ENCODE peak calls at places on chromosome 22, in five cellular contexts. One of them, this sample, is unnamed.

GRCh38 chr22:21726650-21727049 is 8.9 kb downstream of the YPEL1 start:
- DNase-seq in HCT116: peak
- DNase-seq in neural progenitor cell: peak
- DNase-seq in GM23338: peak
- DNase-seq in hepatocyte: peak
- DNase-seq in this sample: peak

GRCh38 chr22:32079110-32080089 is 36.3 kb downstream of the SLC5A1 start:
- DNase-seq in HCT116: peak
- DNase-seq in neural progenitor cell: no peak
- DNase-seq in GM23338: peak
- DNase-seq in hepatocyte: peak
- DNase-seq in this sample: peak

GRCh38 chr22:41249442-41249841 is 8.7 kb upstream of the CHADL start:
- DNase-seq in HCT116: no peak
- DNase-seq in neural progenitor cell: no peak
- DNase-seq in GM23338: no peak
- DNase-seq in hepatocyte: no peak
- DNase-seq in this sample: no peak

GRCh38 chr22:40276877-40277823 is 69.2 kb upstream of the ADSL start:
- DNase-seq in HCT116: no peak
- DNase-seq in neural progenitor cell: no peak
- DNase-seq in GM23338: no peak
- DNase-seq in hepatocyte: no peak
- DNase-seq in this sample: peak

GRCh38 chr22:20834206-20834605 is 24.4 kb downstream of the PI4KA start:
- DNase-seq in HCT116: no peak
- DNase-seq in neural progenitor cell: no peak
- DNase-seq in GM23338: no peak
- DNase-seq in hepatocyte: no peak
- DNase-seq in this sample: no peak

GRCh38 chr22:20889904-20890303 is 27.3 kb upstream of the CRKL start:
- DNase-seq in HCT116: no peak
- DNase-seq in neural progenitor cell: no peak
- DNase-seq in GM23338: no peak
- DNase-seq in hepatocyte: no peak
- DNase-seq in this sample: no peak

GRCh38 chr22:40310081-40310770 is 36.1 kb upstream of the ADSL start:
- DNase-seq in HCT116: no peak
- DNase-seq in neural progenitor cell: no peak
- DNase-seq in GM23338: no peak
- DNase-seq in hepatocyte: peak
- DNase-seq in this sample: no peak

GRCh38 chr22:41359376-41359775 is 22.4 kb upstream of the TEF start:
- DNase-seq in HCT116: no peak
- DNase-seq in neural progenitor cell: no peak
- DNase-seq in GM23338: no peak
- DNase-seq in hepatocyte: no peak
- DNase-seq in this sample: no peak

GRCh38 chr22:23401111-23401909 is 178.8 kb downstream of the IGLL1 start:
- DNase-seq in HCT116: no peak
- DNase-seq in neural progenitor cell: no peak
- DNase-seq in GM23338: no peak
- DNase-seq in hepatocyte: peak
- DNase-seq in this sample: no peak

DNA sequence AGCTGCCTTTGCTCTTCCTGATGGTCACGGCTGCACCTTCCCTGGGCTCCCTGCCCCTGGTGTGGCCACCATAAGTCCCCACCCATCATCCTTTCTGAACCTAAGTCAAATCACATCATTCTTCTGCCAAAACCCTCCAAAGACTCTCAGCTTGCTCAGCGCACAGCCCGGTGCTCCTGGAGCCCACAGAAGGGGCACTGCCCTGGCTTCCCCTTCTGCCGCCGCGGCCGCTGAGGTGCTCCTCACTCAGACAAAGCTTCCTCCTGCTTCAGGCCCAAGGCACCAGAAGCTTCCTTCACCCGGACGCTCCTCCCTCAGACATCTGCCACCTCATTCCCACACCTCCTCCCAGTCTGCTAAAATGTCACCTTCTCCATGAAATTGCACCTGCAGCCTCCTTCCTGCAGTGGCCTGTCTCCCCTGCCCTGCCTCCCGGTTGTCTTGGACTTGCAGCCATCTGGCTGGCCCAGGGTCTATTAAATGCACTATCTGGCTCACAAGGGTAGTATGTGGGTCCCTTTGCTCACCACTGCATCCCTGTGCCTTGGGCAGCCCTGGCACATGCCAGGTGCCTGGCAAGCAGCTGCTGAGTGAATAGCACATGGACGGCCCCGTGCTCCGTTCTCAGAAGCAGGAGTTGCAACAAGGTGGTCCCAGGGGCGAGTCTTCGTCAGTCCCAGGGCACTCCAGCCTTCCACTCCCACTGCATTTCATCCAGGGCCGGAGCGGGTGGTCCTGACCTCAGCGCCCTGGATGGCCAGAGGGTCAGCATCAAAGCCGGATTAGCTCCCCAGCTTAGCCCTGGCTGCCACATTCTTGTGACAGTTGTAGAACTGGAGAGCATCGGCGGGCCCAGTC is 108.1 kb downstream of the WNT7B start:
- DNase-seq in HCT116: no peak
- DNase-seq in neural progenitor cell: no peak
- DNase-seq in GM23338: no peak
- DNase-seq in hepatocyte: no peak
- DNase-seq in this sample: no peak
- TF ChIP-seq EZH2 in HCT116: no peak
- TF ChIP-seq EZH2 in neural progenitor cell: no peak
- TF ChIP-seq EZH2 in GM23338: no peak
- TF ChIP-seq EZH2 in hepatocyte: no peak
- TF ChIP-seq EZH2 in this sample: no peak

GRCh38 chr22:30903876-30904460 is 64.6 kb downstream of the MORC2 start:
- DNase-seq in HCT116: no peak
- DNase-seq in neural progenitor cell: no peak
- DNase-seq in GM23338: no peak
- DNase-seq in hepatocyte: no peak
- DNase-seq in this sample: no peak
- TF ChIP-seq EZH2phosphoT487 in HCT116: no peak
- TF ChIP-seq EZH2phosphoT487 in neural progenitor cell: no peak
- TF ChIP-seq EZH2phosphoT487 in GM23338: no peak
- TF ChIP-seq EZH2phosphoT487 in hepatocyte: no peak
- TF ChIP-seq EZH2phosphoT487 in this sample: no peak

DNA sequence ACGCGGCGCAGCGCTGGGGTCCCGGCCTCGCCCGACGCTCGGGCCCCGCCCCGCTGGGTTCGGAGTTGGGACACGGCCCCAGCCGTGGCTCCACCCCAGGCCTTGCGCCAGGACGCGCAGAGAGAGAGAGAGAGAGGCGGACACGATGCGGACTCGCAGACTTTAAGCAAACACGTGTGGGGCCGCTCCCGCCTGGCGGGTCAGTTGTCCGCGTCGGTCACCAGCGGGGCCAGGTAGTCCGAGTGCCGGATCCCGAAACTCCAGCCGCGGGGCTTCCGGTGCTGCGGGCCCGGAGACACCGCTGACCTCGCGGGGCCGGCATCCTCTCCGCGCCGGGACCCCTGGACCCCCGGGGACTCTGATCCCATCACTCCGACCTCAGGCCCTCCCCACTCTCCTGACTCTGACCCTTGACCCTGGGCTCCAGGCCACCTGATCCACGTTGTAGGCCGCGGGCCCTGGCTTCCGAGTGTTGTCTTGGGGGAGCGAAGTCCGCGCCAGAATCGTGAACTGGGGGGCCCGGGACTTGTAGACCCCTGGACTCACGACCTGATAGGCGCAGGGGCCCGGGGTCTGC is 556 bp upstream of the TYMP start:
- DNase-seq in HCT116: peak
- DNase-seq in neural progenitor cell: peak
- DNase-seq in GM23338: peak
- DNase-seq in hepatocyte: peak
- DNase-seq in this sample: peak
- TF ChIP-seq EZH2 in HCT116: no peak
- TF ChIP-seq EZH2 in neural progenitor cell: peak
- TF ChIP-seq EZH2 in GM23338: peak
- TF ChIP-seq EZH2 in hepatocyte: peak
- TF ChIP-seq EZH2 in this sample: no peak

GRCh38 chr22:29071261-29072045 is 1.4 kb upstream of the KREMEN1 start:
- DNase-seq in HCT116: no peak
- DNase-seq in neural progenitor cell: peak
- DNase-seq in GM23338: peak
- DNase-seq in hepatocyte: peak
- DNase-seq in this sample: peak

GRCh38 chr22:29072979-29073617 is at the start of gene KREMEN1:
- DNase-seq in HCT116: no peak
- DNase-seq in neural progenitor cell: peak
- DNase-seq in GM23338: no peak
- DNase-seq in hepatocyte: no peak
- DNase-seq in this sample: no peak

GRCh38 chr22:29072193-29072978 is 449 bp upstream of the KREMEN1 start:
- DNase-seq in HCT116: peak
- DNase-seq in neural progenitor cell: peak
- DNase-seq in GM23338: peak
- DNase-seq in hepatocyte: peak
- DNase-seq in this sample: peak

GRCh38 chr22:29074276-29074625 is 1.4 kb downstream of the KREMEN1 start:
- DNase-seq in HCT116: no peak
- DNase-seq in neural progenitor cell: no peak
- DNase-seq in GM23338: peak
- DNase-seq in hepatocyte: no peak
- DNase-seq in this sample: no peak

DNA sequence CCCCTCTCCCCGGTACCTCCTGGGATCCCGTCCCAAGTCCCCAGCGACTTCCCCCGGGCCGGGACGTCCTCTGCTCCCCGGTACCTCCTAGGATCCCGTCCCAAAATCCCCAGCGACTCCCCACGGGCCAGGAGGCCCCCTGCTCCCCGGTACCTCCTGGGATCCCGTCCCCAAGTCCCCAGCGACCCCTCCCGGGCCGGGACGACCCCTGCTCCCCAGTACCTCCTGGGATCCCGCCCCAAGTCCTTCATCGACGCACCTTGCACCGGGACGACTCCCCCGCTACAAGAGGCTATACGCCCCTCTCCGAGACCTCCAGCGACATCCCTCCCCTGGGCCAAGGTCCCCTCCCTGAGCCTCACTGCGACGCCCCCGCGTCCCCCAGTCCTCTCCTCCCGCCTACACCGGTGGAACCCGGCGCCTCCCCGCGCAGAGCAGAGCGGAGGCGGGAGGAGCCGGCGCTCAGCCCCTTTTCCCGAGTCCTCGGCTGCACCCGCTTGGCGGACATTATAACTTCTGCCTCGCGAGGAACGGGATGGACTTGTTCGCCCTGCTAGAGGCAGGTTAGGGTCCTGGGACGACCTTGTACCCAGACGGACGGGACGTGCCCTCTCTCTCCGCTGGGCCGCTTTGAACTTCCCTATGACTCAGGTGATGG is 912 bp downstream of the KREMEN1 start:
- DNase-seq in HCT116: no peak
- DNase-seq in neural progenitor cell: peak
- DNase-seq in GM23338: peak
- DNase-seq in hepatocyte: peak
- DNase-seq in this sample: no peak
- TF ChIP-seq EZH2phosphoT487 in HCT116: no peak
- TF ChIP-seq EZH2phosphoT487 in neural progenitor cell: peak
- TF ChIP-seq EZH2phosphoT487 in GM23338: no peak
- TF ChIP-seq EZH2phosphoT487 in hepatocyte: no peak
- TF ChIP-seq EZH2phosphoT487 in this sample: no peak

DNA sequence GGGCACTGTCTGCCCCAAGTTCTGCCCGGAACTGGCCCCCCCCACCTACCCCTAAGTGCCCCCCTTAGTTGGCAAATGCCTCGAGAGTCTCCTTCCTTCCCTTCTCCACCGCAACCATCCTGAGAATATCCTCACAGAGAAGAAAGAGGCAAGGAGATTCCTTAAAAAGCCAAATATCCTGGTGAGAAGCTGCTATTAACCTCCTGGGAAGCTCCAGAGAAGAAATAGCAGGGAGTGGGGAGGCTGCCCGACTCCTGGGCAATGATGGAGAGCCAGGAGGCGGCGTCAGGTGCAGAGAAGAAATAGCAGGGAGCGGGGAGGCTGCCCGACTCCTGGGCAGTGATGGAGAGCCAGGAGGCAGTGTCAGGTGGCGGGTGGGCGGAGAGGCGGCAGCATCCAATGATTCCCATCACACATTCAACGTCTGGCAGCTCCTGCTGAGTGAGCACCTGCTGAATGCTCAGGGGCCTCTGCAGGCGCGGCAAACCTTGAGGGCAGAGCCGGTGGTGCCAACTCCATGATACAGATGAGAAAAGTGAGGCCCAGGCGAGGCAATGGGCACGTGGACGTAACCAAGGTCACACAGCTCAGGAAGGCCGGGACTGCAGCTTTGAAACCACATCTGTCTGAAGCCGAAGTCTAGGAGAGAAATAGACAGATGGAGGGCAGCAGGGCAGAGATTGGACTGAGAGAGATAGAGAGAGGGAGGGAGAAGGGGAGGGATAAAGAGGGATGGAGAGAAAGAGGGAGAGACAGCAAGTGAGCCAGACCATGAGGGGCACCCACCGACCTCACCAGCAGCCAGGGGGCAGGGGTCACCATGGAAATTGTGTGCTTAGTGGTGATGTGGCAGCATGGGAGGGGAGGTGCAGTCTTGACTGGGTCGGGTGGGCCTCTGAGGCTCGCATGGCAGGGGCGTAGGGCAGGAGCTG is 58.3 kb downstream of the CYTH4 start:
- DNase-seq in HCT116: no peak
- DNase-seq in neural progenitor cell: peak
- DNase-seq in GM23338: peak
- DNase-seq in hepatocyte: no peak
- DNase-seq in this sample: peak
- TF ChIP-seq EZH2 in HCT116: no peak
- TF ChIP-seq EZH2 in neural progenitor cell: no peak
- TF ChIP-seq EZH2 in GM23338: no peak
- TF ChIP-seq EZH2 in hepatocyte: no peak
- TF ChIP-seq EZH2 in this sample: no peak

This sample was measured in PC-3.